ENCODE peak calls at places on chromosomes 1 and 21, in four cellular contexts. W is transverse colon, A is brain microvascular endothelial cell, K is foreskin fibroblast. G is an unnamed sample.

GRCh38 chr1:207342351-207342750 is 20.9 kb downstream of the CD55 start:
- DNase-seq in W (no peak), A (no peak), K (no peak), G (no peak)

GRCh38 chr1:159646687-159647086 is 59.1 kb downstream of the APCS start:
- DNase-seq in W (no peak), A (no peak), K (no peak), G (no peak)

GRCh38 chr1:212656730-212657129 is 42.9 kb downstream of the BATF3 start:
- DNase-seq in W (no peak), A (no peak), K (no peak), G (no peak)

GRCh38 chr1:147539122-147539575 is 2.2 kb upstream of the BCL9 start:
- DNase-seq in W (no peak), A (peak), K (peak), G (peak)

GRCh38 chr1:183871142-183871541 is 66.2 kb downstream of the RGL1 start:
- DNase-seq in W (no peak), A (peak), K (peak), G (no peak)

GRCh38 chr1:43396059-43396458 is 6.4 kb downstream of the SZT2 start:
- DNase-seq in W (no peak), A (no peak), K (no peak), G (no peak)

GRCh38 chr1:186655877-186656276 is 24.3 kb downstream of the PTGS2 start:
- DNase-seq in W (no peak), A (no peak), K (no peak), G (peak)

GRCh38 chr21:41664881-41665765 is 101.7 kb downstream of the RIPK4 start:
- DNase-seq in W (no peak), A (peak), K (peak), G (no peak)

GRCh38 chr1:226027861-226028260 is 28.7 kb upstream of the SDE2 start:
- DNase-seq in W (peak), A (no peak), K (no peak), G (no peak)

GRCh38 chr1:53093778-53094532 is 31.9 kb downstream of the PODN start:
- DNase-seq in W (no peak), A (no peak), K (no peak), G (no peak)

GRCh38 chr21:37787456-37787855 is 128.8 kb downstream of the KCNJ6 start:
- DNase-seq in W (no peak), A (peak), K (peak), G (no peak)

GRCh38 chr21:45386728-45387371 is 18.1 kb upstream of the COL18A1 start:
- DNase-seq in W (no peak), A (peak), K (peak), G (no peak)

GRCh38 chr21:34018910-34019309 is 54.5 kb upstream of the MRPS6 start:
- DNase-seq in W (no peak), A (no peak), K (no peak), G (no peak)

GRCh38 chr1:101976161-101976560 is 20.6 kb downstream of the OLFM3 start:
- DNase-seq in W (no peak), A (no peak), K (no peak), G (no peak)

GRCh38 chr1:39333296-39333695 is 128.8 kb downstream of the MACF1 start:
- DNase-seq in W (no peak), A (no peak), K (no peak), G (no peak)

GRCh38 chr1:39453603-39454002 is 37.8 kb upstream of the BMP8A start:
- DNase-seq in W (peak), A (peak), K (peak), G (no peak)

GRCh38 chr1:47690341-47691244 is 252.7 kb downstream of the FOXD2 start:
- DNase-seq in W (no peak), A (no peak), K (no peak), G (no peak)

GRCh38 chr1:94974224-94974623 is 47.3 kb upstream of the CNN3 start:
- DNase-seq in W (no peak), A (no peak), K (no peak), G (no peak)

GRCh38 chr1:9128520-9129371 is at the start of gene GPR157:
- DNase-seq in W (peak), A (peak), K (peak), G (peak)

GRCh38 chr1:152419917-152420316 is 5.9 kb upstream of the CRNN start:
- DNase-seq in W (no peak), A (no peak), K (no peak), G (no peak)

DNA sequence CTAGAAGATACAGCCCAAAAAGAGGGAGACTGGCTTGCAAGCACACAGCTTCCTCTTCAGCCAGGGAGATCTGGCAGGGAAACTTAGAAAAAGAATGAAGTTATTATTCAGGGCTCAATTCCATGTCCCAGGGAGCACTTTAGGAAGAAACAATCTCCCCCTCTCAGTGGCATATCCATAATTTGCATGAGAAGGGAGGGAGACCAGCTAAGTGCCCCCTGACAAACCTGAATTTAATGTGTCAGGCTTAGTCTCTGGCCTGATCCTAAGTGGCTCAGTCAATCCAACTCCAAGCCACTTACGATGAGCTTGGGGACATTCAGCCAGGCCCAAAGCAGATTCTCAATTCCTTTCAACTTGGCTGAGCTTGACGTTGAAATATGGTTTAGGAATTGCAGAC is 17.7 kb upstream of the KCND3 start:
- DNase-seq in W (no peak), A (no peak), K (no peak), G (no peak)
- TF ChIP-seq CTCF in W (no peak), A (no peak), K (no peak), G (no peak)

GRCh38 chr1:57079454-57080157 is 113.8 kb upstream of the C8B start:
- DNase-seq in W (no peak), A (no peak), K (no peak), G (no peak)
- TF ChIP-seq CTCF in W (no peak), A (peak), K (peak), G (peak)

GRCh38 chr1:62333431-62333830 is 14.2 kb upstream of the KANK4 start:
- DNase-seq in W (no peak), A (peak), K (no peak), G (peak)

GRCh38 chr1:62335656-62336055 is 16.4 kb upstream of the KANK4 start:
- DNase-seq in W (no peak), A (no peak), K (no peak), G (no peak)

GRCh38 chr1:62336638-62337534 is 17.7 kb upstream of the KANK4 start:
- DNase-seq in W (no peak), A (no peak), K (no peak), G (no peak)

GRCh38 chr1:62337535-62337784 is 18.2 kb upstream of the KANK4 start:
- DNase-seq in W (no peak), A (no peak), K (no peak), G (no peak)

DNA sequence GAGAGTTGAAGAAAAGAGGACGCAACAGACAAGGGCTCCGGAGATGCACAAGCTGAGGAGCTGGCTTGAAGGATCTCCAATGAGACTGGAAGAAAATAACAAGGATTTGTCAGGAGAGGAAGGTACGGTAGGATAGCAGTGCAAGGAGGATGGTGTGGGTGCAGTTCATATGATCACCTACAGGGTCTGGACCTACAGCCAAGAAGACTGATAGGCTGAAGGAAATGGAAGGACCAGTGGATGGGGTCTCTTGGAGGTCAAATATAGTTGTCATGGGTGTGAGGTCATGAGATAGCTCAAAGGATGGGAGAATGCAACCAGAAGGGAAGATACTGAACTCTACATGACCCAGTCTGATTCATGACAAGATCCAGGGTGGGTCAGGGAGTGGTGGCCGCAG is 15.2 kb upstream of the KANK4 start:
- DNase-seq in W (no peak), A (no peak), K (no peak), G (no peak)
- TF ChIP-seq CTCF in W (no peak), A (peak), K (no peak), G (no peak)

GRCh38 chr1:161787355-161787754 is 21.2 kb downstream of the ATF6 start:
- DNase-seq in W (no peak), A (no peak), K (no peak), G (no peak)

GRCh38 chr1:161791889-161792655 is 26.0 kb downstream of the ATF6 start:
- DNase-seq in W (no peak), A (peak), K (peak), G (no peak)

GRCh38 chr1:161790587-161791317 is 24.6 kb downstream of the ATF6 start:
- DNase-seq in W (no peak), A (no peak), K (no peak), G (no peak)

GRCh38 chr1:161792740-161793139 is 26.6 kb downstream of the ATF6 start:
- DNase-seq in W (no peak), A (peak), K (peak), G (no peak)
- TF ChIP-seq CTCF in W (peak), A (peak), K (peak), G (peak)

DNA sequence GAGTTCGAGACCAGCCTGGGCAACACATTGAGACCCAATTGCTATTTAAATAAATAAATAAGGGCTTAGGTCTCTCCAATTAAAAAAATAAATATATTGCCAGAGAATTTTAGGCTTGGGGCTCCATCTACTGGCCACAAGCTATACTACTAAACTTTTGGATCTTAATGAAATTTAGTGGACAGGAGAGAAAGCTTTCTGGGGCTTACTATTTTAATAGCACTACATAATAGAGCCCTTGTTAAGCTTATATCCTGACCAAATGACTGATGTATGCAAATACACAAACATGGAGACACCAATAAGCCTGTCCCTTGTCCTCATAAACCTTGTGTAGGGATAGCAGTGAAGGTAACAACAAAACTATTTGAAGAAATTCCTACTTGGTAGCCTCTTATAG is 18.4 kb downstream of the CCT3 start:
- DNase-seq in W (no peak), A (peak), K (peak), G (peak)
- TF ChIP-seq CTCF in W (peak), A (peak), K (peak), G (peak)

GRCh38 chr1:56586502-56586901 is 7.1 kb upstream of the PLPP3 start:
- DNase-seq in W (no peak), A (no peak), K (no peak), G (no peak)

GRCh38 chr1:56580771-56581170 is 1.4 kb upstream of the PLPP3 start:
- DNase-seq in W (no peak), A (no peak), K (no peak), G (no peak)

GRCh38 chr1:56585985-56586384 is 6.6 kb upstream of the PLPP3 start:
- DNase-seq in W (no peak), A (no peak), K (no peak), G (no peak)

GRCh38 chr1:56583957-56584468 is 4.7 kb upstream of the PLPP3 start:
- DNase-seq in W (no peak), A (no peak), K (no peak), G (no peak)

GRCh38 chr1:56584910-56585528 is 5.7 kb upstream of the PLPP3 start:
- DNase-seq in W (no peak), A (peak), K (peak), G (no peak)
- TF ChIP-seq CTCF in W (peak), A (peak), K (peak), G (peak)

DNA sequence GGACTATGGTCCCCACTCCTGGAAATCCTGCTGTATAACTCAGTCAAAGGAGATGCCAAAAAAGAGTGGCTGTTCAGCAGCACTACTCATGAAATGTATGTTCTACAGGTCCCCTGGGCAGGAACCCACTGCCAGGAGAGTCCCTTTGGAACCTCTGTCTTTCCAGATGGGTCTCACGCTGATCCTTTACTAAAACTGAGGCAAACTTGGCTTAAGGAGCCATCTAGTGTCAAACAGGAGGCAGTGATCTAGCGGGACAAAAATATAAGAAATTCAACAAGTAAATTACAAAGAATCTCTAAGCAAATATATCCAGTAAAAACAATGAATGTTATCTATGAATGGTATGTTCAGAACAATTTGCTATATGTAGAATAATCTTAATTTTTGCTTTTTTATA is 80.5 kb upstream of the PRMT6 start:
- DNase-seq in W (no peak), A (no peak), K (no peak), G (no peak)
- TF ChIP-seq CTCF in W (no peak), A (peak), K (peak), G (no peak)

G was measured in activated CD8-positive, alpha-beta T cell treated with anti-CD3 and anti-CD28 coated beads for 36 hours.